ENCODE peak calls at places on chromosomes 7 and 10, in five cellular contexts. Y is K562, Q is HCT116, N is GM12878, W is HepG2. K is an unnamed sample.

GRCh38 chr7:101816499-101817030 is 861 bp upstream of the CUX1 start:
- DNase-seq in Q (no peak), Y (peak), W (no peak), N (no peak), K (peak)

GRCh38 chr10:19819419-19820033 is 3.3 kb downstream of the PLXDC2 start:
- DNase-seq in Y (peak), N (no peak), Q (no peak), W (peak), K (peak)

GRCh38 chr7:74049997-74050798 is 22.2 kb downstream of the ELN start:
- DNase-seq in W (no peak), Y (no peak), Q (no peak), N (no peak), K (no peak)

GRCh38 chr10:29411666-29412335 is 122.9 kb downstream of the LYZL1 start:
- DNase-seq in Y (no peak), Q (no peak), N (no peak), W (no peak), K (no peak)

GRCh38 chr7:28178537-28178936 is 2.1 kb downstream of the JAZF1 start:
- DNase-seq in Y (no peak), N (no peak), W (no peak), Q (no peak), K (no peak)

GRCh38 chr10:87734987-87735827 is 75.5 kb downstream of the PAPSS2 start:
- DNase-seq in Y (peak), Q (peak), N (no peak), W (peak), K (peak)

GRCh38 chr10:57338823-57339558 is 928.7 kb downstream of the IPMK start:
- DNase-seq in W (peak), Q (no peak), Y (peak), N (peak), K (peak)

GRCh38 chr7:152145853-152146466 is 120.5 kb downstream of the GALNT11 start:
- DNase-seq in Y (no peak), N (no peak), W (peak), Q (peak), K (peak)

GRCh38 chr10:43843331-43844101 is 194.8 kb upstream of the ZNF32 start:
- DNase-seq in Q (no peak), N (no peak), W (no peak), Y (no peak), K (no peak)

GRCh38 chr7:159047536-159047935 is 97.1 kb downstream of the VIPR2 start:
- DNase-seq in Y (no peak), N (no peak), Q (no peak), W (no peak), K (no peak)

GRCh38 chr10:66892833-66893232 is 33.0 kb upstream of the LRRTM3 start:
- DNase-seq in W (no peak), Q (no peak), N (no peak), Y (no peak), K (no peak)

GRCh38 chr7:27204851-27205322 is 5.0 kb upstream of the HOXA13 start:
- DNase-seq in N (no peak), W (no peak), Y (no peak), Q (no peak), K (no peak)

GRCh38 chr7:92306153-92306552 is 60.4 kb downstream of the ANKIB1 start:
- DNase-seq in W (no peak), N (no peak), Q (peak), Y (no peak), K (no peak)

GRCh38 chr10:93471110-93471651 is 11.0 kb downstream of the MYOF start:
- DNase-seq in Q (peak), Y (no peak), W (peak), N (no peak), K (no peak)

GRCh38 chr10:126903646-126904360 is 1.4 kb upstream of the DOCK1 start:
- DNase-seq in W (no peak), Y (no peak), Q (no peak), N (no peak), K (no peak)

GRCh38 chr7:16171928-16172327 is 249.4 kb downstream of the CRPPA start:
- DNase-seq in N (no peak), Y (no peak), W (no peak), Q (no peak), K (no peak)

GRCh38 chr7:98836811-98837631 is 32.8 kb downstream of the TMEM130 start:
- DNase-seq in N (no peak), Q (peak), Y (peak), W (peak), K (peak)

GRCh38 chr10:120980316-120980975 is 129.3 kb downstream of the WDR11 start:
- DNase-seq in W (no peak), N (no peak), Q (no peak), Y (no peak), K (no peak)

GRCh38 chr7:31065840-31066239 is 13.7 kb downstream of the ADCYAP1R1 start:
- DNase-seq in Y (no peak), Q (no peak), W (no peak), N (no peak), K (no peak)

GRCh38 chr7:2713978-2714377 is 26.0 kb downstream of the AMZ1 start:
- DNase-seq in Q (no peak), Y (no peak), N (no peak), W (no peak), K (no peak)

GRCh38 chr10:95437669-95438068 is 123.5 kb downstream of the SORBS1 start:
- DNase-seq in W (no peak), Q (no peak), N (no peak), Y (no peak), K (no peak)

GRCh38 chr7:154424370-154424769 is 372.2 kb downstream of the DPP6 start:
- DNase-seq in Q (no peak), Y (no peak), N (no peak), W (no peak), K (no peak)

GRCh38 chr10:10209152-10209551 is 808.5 kb upstream of the CELF2 start:
- DNase-seq in W (no peak), Y (no peak), Q (no peak), N (no peak), K (no peak)

GRCh38 chr10:129039406-129040345 is 427.4 kb upstream of the MGMT start:
- DNase-seq in W (no peak), Q (no peak), Y (no peak), N (no peak), K (no peak)

GRCh38 chr7:2080069-2080405 is 152.7 kb downstream of the MAD1L1 start:
- DNase-seq in W (no peak), Y (no peak), Q (no peak), N (no peak), K (no peak)

GRCh38 chr7:45240187-45240776 is 82.7 kb downstream of the RAMP3 start:
- DNase-seq in N (no peak), W (no peak), Y (peak), Q (no peak), K (no peak)

GRCh38 chr7:24283559-24283899 is 461 bp upstream of the NPY start:
- DNase-seq in W (no peak), Q (no peak), Y (no peak), N (no peak), K (no peak)

GRCh38 chr7:142556745-142557144 is 192.5 kb upstream of the PRSS1 start:
- DNase-seq in W (peak), N (no peak), Q (peak), Y (peak), K (peak)

GRCh38 chr7:26368542-26368941 is 76.9 kb downstream of the SNX10 start:
- DNase-seq in N (no peak), W (no peak), Y (no peak), Q (no peak), K (no peak)

GRCh38 chr7:144738708-144739314 is 97.0 kb downstream of the TPK1 start:
- DNase-seq in Q (peak), W (peak), Y (peak), N (no peak), K (peak)

GRCh38 chr7:50268223-50268622 is 36.3 kb upstream of the IKZF1 start:
- DNase-seq in Y (no peak), W (no peak), N (no peak), Q (no peak), K (no peak)

GRCh38 chr7:46763348-46763747 is 818.6 kb downstream of the TNS3 start:
- DNase-seq in W (no peak), Q (no peak), N (no peak), Y (no peak), K (no peak)

GRCh38 chr7:25407932-25408480 is 179.7 kb upstream of the NPVF start:
- DNase-seq in Y (no peak), W (no peak), Q (no peak), N (no peak), K (no peak)

GRCh38 chr7:54780490-54780889 is 21.5 kb upstream of the SEC61G start:
- DNase-seq in N (no peak), Q (no peak), W (no peak), Y (no peak), K (no peak)

GRCh38 chr7:54782314-54782713 is 23.3 kb upstream of the SEC61G start:
- DNase-seq in Q (no peak), N (no peak), Y (no peak), W (no peak), K (no peak)

GRCh38 chr7:54778166-54778565 is 19.2 kb upstream of the SEC61G start:
- DNase-seq in Y (no peak), W (no peak), N (no peak), Q (no peak), K (no peak)

GRCh38 chr7:54781356-54781912 is 22.4 kb upstream of the SEC61G start:
- DNase-seq in N (no peak), Q (no peak), Y (no peak), W (no peak), K (no peak)

DNA sequence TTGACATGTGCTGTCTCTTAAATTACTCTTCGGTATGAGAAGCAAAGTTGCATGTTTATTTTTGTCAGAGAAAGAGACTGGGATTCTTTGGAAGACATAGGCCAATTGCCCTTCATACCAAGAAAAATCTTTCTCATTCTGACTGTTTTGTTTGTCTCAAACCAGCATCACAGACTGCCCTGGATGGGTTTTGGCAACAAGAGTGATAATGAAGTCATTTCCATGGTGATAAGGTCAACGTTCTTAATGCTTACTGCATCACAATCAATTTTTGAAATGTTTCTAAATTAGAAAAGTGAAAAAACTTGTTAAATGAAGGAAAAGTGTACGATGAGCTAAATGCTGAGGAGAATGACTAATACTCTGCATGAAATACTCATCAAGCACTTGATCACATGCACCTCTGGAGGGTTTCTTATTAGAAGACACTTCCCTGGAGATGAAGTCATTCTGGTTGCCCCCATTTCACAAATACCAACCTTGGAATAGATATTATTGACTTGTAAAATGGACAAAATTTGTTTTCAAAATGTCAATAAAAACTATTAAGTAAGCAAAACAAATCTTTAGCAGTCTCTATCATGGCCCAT is 19.8 kb upstream of the SEC61G start:
- DNase-seq in Y (no peak), N (no peak), Q (no peak), W (no peak), K (no peak)
- TF ChIP-seq ZBTB33 in Y (no peak), N (no peak), Q (no peak), W (no peak), K (no peak)

DNA sequence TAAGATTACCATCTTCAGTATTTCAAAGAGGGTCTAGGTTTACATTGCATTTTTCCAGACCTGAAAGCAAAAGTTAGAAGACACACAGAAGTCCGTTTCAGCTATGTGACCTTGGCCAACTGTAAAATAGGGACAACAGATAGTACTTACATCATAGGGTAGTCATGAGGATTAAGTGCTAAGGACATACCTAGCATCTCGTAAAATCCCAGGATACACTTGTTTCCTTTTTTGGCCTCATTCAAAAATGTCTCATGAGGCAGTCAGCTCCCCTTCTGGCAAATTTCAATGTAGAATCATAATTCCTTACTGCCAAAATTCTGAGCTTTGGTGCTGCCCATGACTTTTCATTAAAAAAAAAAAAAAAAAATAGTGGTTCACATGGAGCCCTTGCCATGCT is 6.4 kb upstream of the DUSP5 start:
- DNase-seq in W (no peak), Y (no peak), N (no peak), Q (no peak), K (no peak)
- TF ChIP-seq ZBTB33 in W (no peak), Y (no peak), N (no peak), Q (no peak), K (no peak)

GRCh38 chr10:13681095-13681494 is 94.3 kb downstream of the PRPF18 start:
- DNase-seq in W (no peak), N (no peak), Y (no peak), Q (no peak), K (no peak)
- TF ChIP-seq ZBTB33 in W (no peak), N (no peak), Y (no peak), Q (no peak), K (no peak)

GRCh38 chr7:36986429-36987362 is 262.4 kb upstream of the AOAH start:
- DNase-seq in W (peak), N (no peak), Q (peak), Y (peak), K (peak)
- TF ChIP-seq ZBTB33 in W (no peak), N (no peak), Q (no peak), Y (no peak), K (no peak)

DNA sequence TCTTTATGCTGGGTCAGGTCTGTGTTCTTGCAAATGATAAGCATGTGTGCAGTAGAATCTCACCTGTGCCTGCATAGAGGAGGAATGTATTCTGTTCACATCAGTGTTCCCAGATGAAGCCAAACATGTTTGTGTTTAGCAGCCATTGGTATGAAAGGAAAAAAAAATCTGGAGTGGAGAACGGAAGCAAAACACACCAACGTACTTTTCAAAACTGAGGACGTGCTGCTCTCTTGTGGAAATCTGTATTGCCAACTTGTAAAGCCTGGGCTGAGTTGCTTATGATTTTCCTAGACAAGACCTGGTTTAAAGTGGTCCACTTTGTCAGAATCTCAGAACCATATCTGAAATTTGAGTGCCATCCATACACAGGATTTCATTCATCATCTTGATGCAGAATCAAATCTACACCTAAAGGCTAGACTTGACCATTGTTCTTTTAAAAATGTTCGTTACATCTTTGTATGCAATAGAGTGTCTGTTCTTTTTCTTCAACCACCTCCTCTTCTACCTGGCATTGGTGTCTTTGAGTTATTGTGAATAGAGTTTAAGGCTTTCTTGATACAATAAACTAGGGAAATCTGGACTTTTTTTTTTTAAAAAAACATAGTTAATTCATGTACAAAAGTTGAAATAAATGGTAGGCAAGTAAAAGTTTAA is 367.7 kb downstream of the PHF14 start:
- DNase-seq in N (no peak), Q (peak), W (no peak), Y (peak), K (peak)
- TF ChIP-seq ZBTB33 in N (no peak), Q (no peak), W (no peak), Y (no peak), K (no peak)

GRCh38 chr10:132517951-132518521 is 19.6 kb upstream of the INPP5A start:
- DNase-seq in N (no peak), Q (no peak), Y (no peak), W (peak), K (no peak)

GRCh38 chr10:132515811-132516726 is 21.5 kb upstream of the INPP5A start:
- DNase-seq in W (no peak), Y (no peak), N (no peak), Q (no peak), K (no peak)

GRCh38 chr10:132514841-132515521 is 22.6 kb upstream of the INPP5A start:
- DNase-seq in W (no peak), Y (no peak), Q (no peak), N (no peak), K (no peak)

GRCh38 chr10:132518572-132519381 is 18.8 kb upstream of the INPP5A start:
- DNase-seq in W (peak), N (no peak), Y (peak), Q (peak), K (no peak)

DNA sequence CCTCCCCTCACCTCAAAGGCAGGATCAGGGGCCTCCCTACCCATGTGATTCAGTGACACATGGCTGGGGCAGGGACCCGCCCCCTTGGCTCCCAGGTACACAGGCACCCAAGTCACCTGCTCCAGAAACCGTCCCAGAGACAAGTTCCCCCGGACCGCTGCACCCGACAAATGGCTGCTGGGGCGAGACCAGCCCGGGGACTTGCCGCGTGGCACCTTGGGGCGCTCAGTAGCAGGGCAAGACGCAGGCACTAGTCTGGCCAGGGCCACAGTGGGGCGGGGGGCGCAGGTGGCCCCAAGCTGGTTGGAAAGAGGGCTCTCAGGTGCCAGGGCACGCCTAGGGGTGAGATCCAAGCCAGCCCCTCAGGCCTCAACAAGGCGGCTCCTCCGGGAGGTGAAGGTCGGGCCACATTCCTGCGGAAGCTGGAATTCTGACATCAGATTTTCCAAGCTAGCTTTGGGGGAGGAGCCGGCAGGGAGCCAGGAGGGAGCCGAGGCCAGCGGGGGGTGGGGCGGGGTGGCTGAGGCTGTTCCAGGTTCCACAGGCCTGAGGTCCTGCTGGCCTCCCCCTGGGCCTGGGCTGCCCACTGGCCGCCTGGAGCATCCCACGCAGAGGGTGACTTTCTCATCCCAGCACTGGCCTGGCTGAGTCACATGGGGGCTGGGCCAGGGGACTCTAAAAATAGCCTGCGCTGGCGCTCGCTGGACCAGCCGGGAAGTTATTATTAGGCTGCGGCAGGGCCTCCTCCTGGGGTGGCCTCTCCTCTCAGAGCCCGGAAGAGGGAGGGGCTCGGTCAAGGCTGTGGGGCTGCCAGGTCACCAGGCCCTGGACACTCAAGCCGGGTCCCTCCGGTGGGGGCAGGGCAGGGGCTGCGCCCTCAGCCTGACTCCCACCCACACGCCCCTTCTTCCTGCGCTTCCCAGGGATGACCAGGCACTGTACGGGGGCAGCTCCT is 20.5 kb upstream of the INPP5A start:
- DNase-seq in Y (peak), Q (no peak), W (peak), N (no peak), K (peak)
- TF ChIP-seq ZBTB33 in Y (no peak), Q (no peak), W (peak), N (no peak), K (no peak)

GRCh38 chr10:91672021-91672608 is 39.2 kb upstream of the PPP1R3C start:
- DNase-seq in W (no peak), Y (peak), N (no peak), Q (no peak), K (peak)
- TF ChIP-seq ZBTB33 in W (no peak), Y (no peak), N (no peak), Q (no peak), K (peak)

DNA sequence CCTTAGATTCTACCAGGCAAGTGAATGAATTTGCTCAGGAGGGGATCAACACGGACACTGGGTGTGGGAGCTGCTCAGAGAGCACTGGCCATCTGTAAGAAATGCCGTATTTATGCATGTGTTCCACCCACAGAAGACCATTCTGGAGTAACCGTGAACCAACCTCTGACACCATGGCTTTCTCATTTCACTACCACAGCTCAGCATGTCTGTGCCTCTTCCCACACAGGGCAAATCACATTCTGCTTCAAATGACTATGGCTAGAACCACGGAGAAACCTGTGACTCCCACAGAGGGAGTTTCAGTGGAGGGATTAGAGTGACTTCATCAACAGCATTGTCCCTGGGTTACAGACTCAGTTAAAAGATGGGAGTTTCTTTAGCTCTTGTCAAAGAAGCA is 893.4 kb downstream of the XPNPEP1 start:
- DNase-seq in Q (no peak), Y (no peak), W (no peak), N (no peak), K (no peak)
- TF ChIP-seq ZBTB33 in Q (no peak), Y (no peak), W (no peak), N (no peak), K (no peak)

GRCh38 chr10:59108886-59109288 is 67.6 kb upstream of the PHYHIPL start:
- DNase-seq in N (no peak), Q (no peak), Y (no peak), W (peak), K (no peak)

GRCh38 chr10:59109826-59110225 is 66.6 kb upstream of the PHYHIPL start:
- DNase-seq in W (no peak), N (no peak), Y (no peak), Q (no peak), K (no peak)

GRCh38 chr10:59106441-59106840 is 70.0 kb upstream of the PHYHIPL start:
- DNase-seq in Y (no peak), Q (no peak), N (peak), W (no peak), K (no peak)

GRCh38 chr10:59108296-59108695 is 68.1 kb upstream of the PHYHIPL start:
- DNase-seq in W (peak), N (no peak), Q (no peak), Y (no peak), K (no peak)

GRCh38 chr10:59107147-59107546 is 69.3 kb upstream of the PHYHIPL start:
- DNase-seq in N (peak), W (peak), Q (no peak), Y (no peak), K (no peak)
- TF ChIP-seq ZBTB33 in N (no peak), W (no peak), Q (no peak), Y (no peak), K (no peak)

K was measured in SK-N-SH.